ENCODE peak calls at places on chromosomes 6 and 20, in ten cellular contexts. S is D721Med, M is choroid plexus epithelial cell, V is kidney, A is breast epithelium, Y is BJ, W is GM23338, L is fibroblast of the aortic adventitia, F is GM20000, R is fibroblast of lung. B is an unnamed sample.

GRCh38 chr6:85405175-85405852 is 44.6 kb upstream of the NT5E start:
- DNase-seq in S (no peak), M (peak), V (no peak), A (no peak), Y (no peak), W (no peak), L (peak), F (no peak), R (no peak), B (no peak)

GRCh38 chr6:24574809-24575208 is 71.2 kb downstream of the KIAA0319 start:
- DNase-seq in S (no peak), M (peak), V (no peak), A (no peak), Y (no peak), W (no peak), L (no peak), F (peak), R (no peak), B (no peak)

GRCh38 chr6:170029416-170030283 is 261.2 kb downstream of the DLL1 start:
- DNase-seq in S (no peak), M (no peak), V (peak), A (peak), Y (no peak), W (no peak), L (no peak), F (no peak), R (no peak), B (no peak)

GRCh38 chr6:7902867-7903266 is 7.7 kb downstream of the TXNDC5 start:
- DNase-seq in S (no peak), M (no peak), V (no peak), A (no peak), Y (no peak), W (no peak), L (no peak), F (no peak), R (no peak), B (no peak)

GRCh38 chr6:90226257-90226656 is 70.4 kb downstream of the BACH2 start:
- DNase-seq in S (no peak), M (no peak), V (no peak), A (no peak), Y (no peak), W (no peak), L (peak), F (no peak), R (peak), B (no peak)

GRCh38 chr20:24956001-24956761 is 7.1 kb downstream of the CST7 start:
- DNase-seq in S (no peak), M (no peak), V (no peak), A (no peak), Y (no peak), W (no peak), L (no peak), F (no peak), R (no peak), B (no peak)

GRCh38 chr6:119483936-119484335 is 134.4 kb upstream of the MAN1A1 start:
- DNase-seq in S (no peak), M (no peak), V (no peak), A (no peak), Y (no peak), W (no peak), L (no peak), F (no peak), R (peak), B (no peak)

GRCh38 chr6:6152060-6152459 is 145.3 kb upstream of the NRN1 start:
- DNase-seq in S (no peak), M (no peak), V (no peak), A (no peak), Y (no peak), W (no peak), L (no peak), F (no peak), R (no peak), B (no peak)

GRCh38 chr6:4185419-4185818 is 50.0 kb upstream of the ECI2 start:
- DNase-seq in S (no peak), M (peak), V (no peak), A (no peak), Y (no peak), W (no peak), L (no peak), F (no peak), R (no peak), B (no peak)

DNA sequence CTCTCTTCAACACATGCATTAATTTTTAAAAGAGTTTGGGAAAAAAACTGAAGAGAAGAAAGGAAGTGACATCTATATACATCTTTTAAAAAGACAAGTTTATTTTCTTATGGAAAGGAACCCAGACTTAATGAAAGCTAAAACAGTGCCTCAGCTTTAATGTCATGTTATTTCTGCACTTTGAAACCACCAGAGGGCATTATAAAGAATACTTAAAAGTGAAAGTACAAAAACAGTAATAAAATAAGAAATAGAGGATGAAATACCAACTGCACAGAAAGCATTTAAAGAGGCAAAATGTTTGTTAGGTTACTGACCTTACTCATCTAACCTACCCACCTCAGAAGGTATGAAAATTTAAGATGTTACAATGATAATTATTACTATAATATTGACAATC is 98.8 kb downstream of the HUS1B start:
- DNase-seq in S (no peak), M (peak), V (no peak), A (no peak), Y (no peak), W (no peak), L (peak), F (peak), R (peak), B (no peak)
- TF ChIP-seq CTCF in S (no peak), M (peak), V (no peak), A (no peak), Y (peak), W (no peak), L (peak), F (no peak), R (peak), B (no peak)

DNA sequence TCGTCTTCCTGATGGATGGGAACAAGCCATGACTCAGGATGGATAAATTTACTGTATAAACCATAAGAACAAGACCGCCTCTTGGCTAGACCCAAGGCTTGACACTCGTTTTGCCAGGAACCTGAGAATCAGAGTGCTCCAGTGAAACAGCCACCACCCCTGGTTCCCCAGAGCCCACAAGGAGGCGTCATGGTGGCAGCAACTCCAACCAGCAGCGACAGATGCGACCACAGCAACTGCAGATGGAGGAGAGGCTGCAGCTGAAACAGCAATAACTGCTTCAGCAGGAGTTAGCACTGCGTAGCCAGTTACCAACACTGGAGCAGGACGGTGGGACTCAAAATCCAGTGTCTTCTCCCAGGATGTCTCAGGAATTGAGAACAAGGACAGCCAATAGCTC is 100.9 kb upstream of the SAMD5 start:
- DNase-seq in S (no peak), M (no peak), V (no peak), A (no peak), Y (no peak), W (peak), L (no peak), F (no peak), R (no peak), B (no peak)
- TF ChIP-seq CTCF in S (no peak), M (no peak), V (no peak), A (no peak), Y (no peak), W (peak), L (no peak), F (no peak), R (no peak), B (no peak)

DNA sequence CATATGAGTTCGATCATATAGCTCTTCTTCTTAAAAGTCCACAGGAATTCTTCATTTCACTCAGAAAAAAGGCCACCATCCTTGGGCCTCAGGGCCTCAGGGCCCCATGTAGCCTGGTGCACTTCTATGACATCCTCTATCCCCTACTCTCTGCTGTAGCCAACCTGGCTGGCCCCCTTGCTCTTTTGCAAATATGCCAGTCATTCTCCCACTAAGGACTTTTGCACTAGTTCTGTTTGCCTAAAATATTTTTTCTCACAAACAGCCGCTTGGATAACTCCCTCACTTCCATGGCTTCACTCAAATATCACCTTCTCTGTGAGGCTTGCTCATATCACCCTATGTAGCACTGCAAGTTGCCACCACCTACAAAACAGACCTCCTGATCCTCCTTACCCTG is 604.7 kb upstream of the JAG1 start:
- DNase-seq in S (no peak), M (no peak), V (no peak), A (no peak), Y (no peak), W (no peak), L (no peak), F (no peak), R (no peak), B (no peak)
- TF ChIP-seq CTCF in S (no peak), M (no peak), V (no peak), A (no peak), Y (no peak), W (no peak), L (no peak), F (no peak), R (no peak), B (no peak)

DNA sequence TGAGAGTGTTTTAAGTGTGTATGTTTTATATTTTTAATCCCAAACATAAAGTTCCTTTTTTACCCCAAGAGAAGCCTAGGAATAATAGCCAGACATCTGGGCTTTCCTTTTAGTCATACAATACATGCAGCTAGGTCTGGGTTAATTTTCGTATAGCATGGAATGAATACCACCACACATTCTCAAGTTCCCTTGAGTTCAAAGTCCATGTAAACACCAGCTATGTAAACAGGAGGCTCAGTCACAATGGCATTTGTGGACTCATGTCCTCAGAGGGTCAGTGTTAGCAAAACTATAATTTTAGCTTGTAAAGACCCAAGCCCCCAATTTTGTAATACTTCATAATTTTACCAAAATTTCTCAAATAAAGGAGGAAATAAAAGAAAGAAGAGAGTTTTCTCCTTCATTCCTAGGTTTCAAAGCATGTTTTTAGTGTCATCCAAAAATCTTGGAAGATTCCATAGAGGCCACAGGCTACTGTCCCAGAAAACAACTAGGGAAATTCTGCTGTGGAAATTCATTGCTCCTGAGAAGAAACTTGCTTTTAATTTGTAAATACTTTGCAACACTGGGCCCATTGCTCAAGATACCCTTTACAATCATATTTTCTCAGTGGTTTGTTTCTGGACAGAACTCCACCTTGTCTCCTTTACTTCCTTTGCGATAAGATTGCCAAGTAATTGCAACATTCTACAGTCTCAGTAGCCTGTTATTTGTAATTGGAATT is 671.2 kb downstream of the COL12A1 start:
- DNase-seq in S (no peak), M (peak), V (no peak), A (no peak), Y (peak), W (no peak), L (peak), F (no peak), R (peak), B (no peak)
- TF ChIP-seq CTCF in S (no peak), M (no peak), V (no peak), A (no peak), Y (no peak), W (no peak), L (no peak), F (no peak), R (no peak), B (no peak)

GRCh38 chr20:47561603-47562583 is 60.2 kb downstream of the NCOA3 start:
- DNase-seq in S (no peak), M (no peak), V (no peak), A (no peak), Y (no peak), W (no peak), L (no peak), F (no peak), R (no peak), B (no peak)
- TF ChIP-seq CTCF in S (no peak), M (no peak), V (no peak), A (no peak), Y (no peak), W (no peak), L (no peak), F (no peak), R (no peak), B (no peak)

GRCh38 chr20:15930324-15931305 is 642.6 kb downstream of the KIF16B start:
- DNase-seq in S (no peak), M (peak), V (no peak), A (no peak), Y (peak), W (peak), L (no peak), F (no peak), R (peak), B (peak)
- TF ChIP-seq CTCF in S (peak), M (peak), V (peak), A (peak), Y (peak), W (peak), L (no peak), F (no peak), R (peak), B (peak)

DNA sequence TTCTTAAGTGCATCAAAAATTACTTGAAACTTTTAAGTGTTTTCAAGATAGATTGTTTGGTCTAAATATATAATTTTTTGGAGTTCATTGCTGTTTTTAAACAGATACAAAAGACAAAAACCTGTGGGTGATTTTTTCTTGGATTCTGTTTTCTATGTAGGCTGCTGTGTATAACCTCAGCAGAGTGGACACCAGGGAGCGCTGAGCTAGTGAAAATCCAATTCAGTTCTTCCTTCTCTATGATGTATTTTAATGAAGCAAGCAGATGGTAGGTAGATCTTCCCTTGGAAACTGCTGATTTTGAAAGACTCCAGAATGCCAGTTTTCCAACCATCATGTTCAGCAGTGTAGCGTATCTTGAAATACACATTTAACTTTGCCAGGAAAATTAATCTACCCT is 177.9 kb downstream of the PHF3 start:
- DNase-seq in S (no peak), M (peak), V (no peak), A (no peak), Y (no peak), W (no peak), L (no peak), F (no peak), R (no peak), B (no peak)
- TF ChIP-seq CTCF in S (no peak), M (peak), V (no peak), A (no peak), Y (no peak), W (peak), L (no peak), F (no peak), R (peak), B (no peak)

GRCh38 chr6:55941713-55942112 is 66.3 kb upstream of the BMP5 start:
- DNase-seq in S (no peak), M (peak), V (no peak), A (no peak), Y (no peak), W (peak), L (peak), F (no peak), R (peak), B (peak)
- TF ChIP-seq CTCF in S (peak), M (peak), V (no peak), A (no peak), Y (peak), W (peak), L (peak), F (no peak), R (peak), B (no peak)